ENCODE peak calls at places on chromosomes 7 and 10, in nine cellular contexts. One of them, this sample, is unnamed.
A peak's percentile ranks its signal among the peaks of the same experiment; 100 is the strongest.

GRCh38 chr7:39589323-39590111 is 23.3 kb downstream of the YAE1 start:
- DNase-seq in aorta: no peak
- DNase-seq in HepG2: no peak
- DNase-seq in CD8-positive, alpha-beta memory T cell: peak; percentile 82
- DNase-seq in thyroid gland: no peak
- DNase-seq in spleen: no peak
- DNase-seq in left lung: no peak
- DNase-seq in A549: no peak
- DNase-seq in ovary: no peak
- DNase-seq in this sample: no peak

GRCh38 chr10:96360766-96361165 is 2.0 kb upstream of the OPALIN start:
- DNase-seq in A549: no peak
- DNase-seq in thyroid gland: no peak
- DNase-seq in ovary: no peak
- DNase-seq in left lung: no peak
- DNase-seq in HepG2: no peak
- DNase-seq in spleen: no peak
- DNase-seq in aorta: no peak
- DNase-seq in CD8-positive, alpha-beta memory T cell: no peak
- DNase-seq in this sample: no peak

GRCh38 chr7:108246227-108246837 is 116.2 kb upstream of the LAMB4 start:
- DNase-seq in spleen: no peak
- DNase-seq in left lung: no peak
- DNase-seq in ovary: no peak
- DNase-seq in aorta: peak; percentile 40
- DNase-seq in thyroid gland: peak; percentile 79
- DNase-seq in A549: peak; percentile 71
- DNase-seq in HepG2: peak; percentile 80
- DNase-seq in CD8-positive, alpha-beta memory T cell: no peak
- DNase-seq in this sample: no peak

GRCh38 chr10:103493911-103494877 is 689 bp downstream of the NEURL1 start:
- DNase-seq in spleen: peak; percentile 75
- DNase-seq in A549: no peak
- DNase-seq in thyroid gland: no peak
- DNase-seq in aorta: no peak
- DNase-seq in left lung: peak; percentile 81
- DNase-seq in HepG2: no peak
- DNase-seq in ovary: peak; percentile 49
- DNase-seq in CD8-positive, alpha-beta memory T cell: peak; percentile 63
- DNase-seq in this sample: no peak

GRCh38 chr7:4882169-4882741 is 1.3 kb downstream of the RADIL start:
- DNase-seq in left lung: no peak
- DNase-seq in thyroid gland: peak; percentile 64
- DNase-seq in CD8-positive, alpha-beta memory T cell: no peak
- DNase-seq in ovary: peak; percentile 25
- DNase-seq in aorta: peak; percentile 83
- DNase-seq in spleen: no peak
- DNase-seq in HepG2: no peak
- DNase-seq in A549: no peak
- DNase-seq in this sample: no peak

GRCh38 chr7:125061776-125062397 is 132.3 kb upstream of the POT1 start:
- DNase-seq in aorta: no peak
- DNase-seq in ovary: no peak
- DNase-seq in A549: no peak
- DNase-seq in HepG2: no peak
- DNase-seq in spleen: no peak
- DNase-seq in left lung: no peak
- DNase-seq in thyroid gland: no peak
- DNase-seq in CD8-positive, alpha-beta memory T cell: no peak
- DNase-seq in this sample: no peak

GRCh38 chr7:33107136-33108066 is 1.8 kb downstream of the RP9 start:
- DNase-seq in ovary: no peak
- DNase-seq in A549: peak; percentile 18
- DNase-seq in spleen: no peak
- DNase-seq in thyroid gland: peak; percentile 61
- DNase-seq in left lung: no peak
- DNase-seq in HepG2: peak; percentile 47
- DNase-seq in CD8-positive, alpha-beta memory T cell: peak; percentile 61
- DNase-seq in aorta: no peak
- DNase-seq in this sample: no peak

GRCh38 chr10:86443069-86443468 is 76.5 kb upstream of the GRID1 start:
- DNase-seq in ovary: no peak
- DNase-seq in left lung: no peak
- DNase-seq in spleen: no peak
- DNase-seq in A549: no peak
- DNase-seq in CD8-positive, alpha-beta memory T cell: no peak
- DNase-seq in aorta: no peak
- DNase-seq in HepG2: peak; percentile 63
- DNase-seq in thyroid gland: no peak
- DNase-seq in this sample: no peak

DNA sequence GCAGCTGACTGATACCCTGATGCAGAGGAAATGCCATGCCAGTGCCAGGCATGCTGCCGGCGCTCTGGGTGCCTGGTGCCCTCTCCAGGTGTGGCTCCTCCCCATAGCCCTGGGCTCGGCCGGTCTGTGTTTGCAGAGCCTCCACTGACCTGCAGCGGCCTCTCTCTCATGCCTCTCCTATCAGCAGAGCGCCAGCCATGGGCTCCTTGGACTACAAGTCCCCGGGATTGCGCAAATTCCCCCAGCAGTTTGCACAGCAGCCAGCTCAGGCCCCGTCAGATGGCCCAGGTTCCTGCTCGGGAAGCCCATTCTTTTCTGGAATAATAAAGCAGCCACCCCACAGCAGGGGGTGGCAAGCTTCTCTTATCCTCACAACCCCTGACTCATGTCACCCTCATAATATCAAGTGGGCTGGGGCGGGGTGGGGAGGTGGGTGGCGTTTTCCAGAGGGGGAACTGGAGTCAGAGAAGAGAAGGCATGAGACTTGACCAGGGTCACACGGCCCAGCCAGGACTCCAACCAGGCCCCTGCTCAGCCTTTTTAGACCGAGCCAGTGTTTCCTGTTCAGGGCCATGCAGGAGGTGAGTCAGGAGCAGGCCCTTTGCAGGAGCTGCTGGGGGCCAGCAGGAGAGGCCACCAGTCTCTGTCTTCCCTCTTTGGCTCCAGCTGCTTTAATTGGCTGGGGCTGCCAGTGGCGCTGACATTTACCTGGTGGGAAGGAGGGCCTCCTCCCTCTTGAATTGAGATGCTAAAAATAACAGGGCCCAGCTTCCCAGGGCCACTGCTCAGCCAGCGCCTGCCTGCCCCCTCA is 58.6 kb downstream of the ZMIZ1 start:
- DNase-seq in A549: peak; percentile 98
- DNase-seq in spleen: no peak
- DNase-seq in aorta: peak; percentile 82
- DNase-seq in HepG2: peak; percentile 92
- DNase-seq in left lung: peak; percentile 93
- DNase-seq in ovary: peak; percentile 82
- DNase-seq in CD8-positive, alpha-beta memory T cell: no peak
- DNase-seq in thyroid gland: peak; percentile 72
- DNase-seq in this sample: peak; percentile 96
- H3K4me1 ChIP-seq in A549: peaks cover 93% of the 10 kb centered on the region
- H3K4me1 ChIP-seq in spleen: peaks cover 100% of the 10 kb centered on the region
- H3K4me1 ChIP-seq in aorta: no peaks in the 10 kb centered on the region
- H3K4me1 ChIP-seq in HepG2: peaks cover 73% of the 10 kb centered on the region
- H3K4me1 ChIP-seq in left lung: peaks cover 64% of the 10 kb centered on the region
- H3K4me1 ChIP-seq in ovary: peaks cover 38% of the 10 kb centered on the region
- H3K4me1 ChIP-seq in CD8-positive, alpha-beta memory T cell: peaks cover 6% of the 10 kb centered on the region
- H3K4me1 ChIP-seq in thyroid gland: peaks cover 25% of the 10 kb centered on the region
- H3K4me1 ChIP-seq in this sample: peaks cover 43% of the 10 kb centered on the region

GRCh38 chr7:116529250-116529649 is 4.4 kb downstream of the CAV1 start:
- DNase-seq in spleen: no peak
- DNase-seq in ovary: no peak
- DNase-seq in CD8-positive, alpha-beta memory T cell: no peak
- DNase-seq in thyroid gland: no peak
- DNase-seq in left lung: no peak
- DNase-seq in aorta: no peak
- DNase-seq in HepG2: no peak
- DNase-seq in A549: no peak
- DNase-seq in this sample: no peak
- H3K4me1 ChIP-seq in spleen: peaks cover 58% of the 10 kb centered on the region
- H3K4me1 ChIP-seq in ovary: peaks cover 11% of the 10 kb centered on the region
- H3K4me1 ChIP-seq in CD8-positive, alpha-beta memory T cell: peaks cover 19% of the 10 kb centered on the region
- H3K4me1 ChIP-seq in thyroid gland: peaks cover 36% of the 10 kb centered on the region
- H3K4me1 ChIP-seq in left lung: peaks cover 56% of the 10 kb centered on the region
- H3K4me1 ChIP-seq in aorta: peaks cover 2% of the 10 kb centered on the region
- H3K4me1 ChIP-seq in HepG2: peaks cover 21% of the 10 kb centered on the region
- H3K4me1 ChIP-seq in A549: peaks cover 63% of the 10 kb centered on the region
- H3K4me1 ChIP-seq in this sample: peaks cover 6% of the 10 kb centered on the region

GRCh38 chr10:33252324-33252723 is 82.1 kb downstream of the NRP1 start:
- DNase-seq in aorta: no peak
- DNase-seq in ovary: no peak
- DNase-seq in spleen: no peak
- DNase-seq in HepG2: no peak
- DNase-seq in left lung: no peak
- DNase-seq in thyroid gland: no peak
- DNase-seq in CD8-positive, alpha-beta memory T cell: no peak
- DNase-seq in A549: no peak
- DNase-seq in this sample: no peak
- H3K4me1 ChIP-seq in aorta: no peaks in the 10 kb centered on the region
- H3K4me1 ChIP-seq in ovary: peaks cover 2% of the 10 kb centered on the region
- H3K4me1 ChIP-seq in spleen: peaks cover 32% of the 10 kb centered on the region
- H3K4me1 ChIP-seq in HepG2: peaks cover 52% of the 10 kb centered on the region
- H3K4me1 ChIP-seq in left lung: peaks cover 40% of the 10 kb centered on the region
- H3K4me1 ChIP-seq in thyroid gland: no peaks in the 10 kb centered on the region
- H3K4me1 ChIP-seq in CD8-positive, alpha-beta memory T cell: peaks cover 26% of the 10 kb centered on the region
- H3K4me1 ChIP-seq in A549: peaks cover 78% of the 10 kb centered on the region
- H3K4me1 ChIP-seq in this sample: peaks cover 38% of the 10 kb centered on the region

GRCh38 chr7:101960323-101960722 is 142.9 kb downstream of the CUX1 start:
- DNase-seq in CD8-positive, alpha-beta memory T cell: no peak
- DNase-seq in left lung: no peak
- DNase-seq in A549: no peak
- DNase-seq in spleen: no peak
- DNase-seq in thyroid gland: no peak
- DNase-seq in ovary: no peak
- DNase-seq in HepG2: no peak
- DNase-seq in aorta: no peak
- DNase-seq in this sample: no peak
- H3K4me1 ChIP-seq in CD8-positive, alpha-beta memory T cell: no peaks in the 10 kb centered on the region
- H3K4me1 ChIP-seq in left lung: peaks cover 10% of the 10 kb centered on the region
- H3K4me1 ChIP-seq in A549: peaks cover 17% of the 10 kb centered on the region
- H3K4me1 ChIP-seq in spleen: peaks cover 4% of the 10 kb centered on the region
- H3K4me1 ChIP-seq in thyroid gland: no peaks in the 10 kb centered on the region
- H3K4me1 ChIP-seq in ovary: no peaks in the 10 kb centered on the region
- H3K4me1 ChIP-seq in HepG2: no peaks in the 10 kb centered on the region
- H3K4me1 ChIP-seq in aorta: no peaks in the 10 kb centered on the region
- H3K4me1 ChIP-seq in this sample: no peaks in the 10 kb centered on the region

GRCh38 chr7:16759840-16760239 is 6.3 kb downstream of the TSPAN13 start:
- DNase-seq in A549: no peak
- DNase-seq in left lung: no peak
- DNase-seq in CD8-positive, alpha-beta memory T cell: no peak
- DNase-seq in aorta: no peak
- DNase-seq in ovary: no peak
- DNase-seq in thyroid gland: no peak
- DNase-seq in HepG2: no peak
- DNase-seq in spleen: no peak
- DNase-seq in this sample: no peak

GRCh38 chr7:16770657-16771329 is 17.2 kb downstream of the TSPAN13 start:
- DNase-seq in A549: no peak
- DNase-seq in aorta: no peak
- DNase-seq in ovary: no peak
- DNase-seq in CD8-positive, alpha-beta memory T cell: no peak
- DNase-seq in spleen: no peak
- DNase-seq in thyroid gland: peak; percentile 12
- DNase-seq in left lung: no peak
- DNase-seq in HepG2: no peak
- DNase-seq in this sample: no peak

GRCh38 chr7:16765436-16765859 is 11.9 kb downstream of the TSPAN13 start:
- DNase-seq in spleen: no peak
- DNase-seq in thyroid gland: no peak
- DNase-seq in CD8-positive, alpha-beta memory T cell: no peak
- DNase-seq in ovary: no peak
- DNase-seq in left lung: no peak
- DNase-seq in HepG2: no peak
- DNase-seq in aorta: no peak
- DNase-seq in A549: no peak
- DNase-seq in this sample: no peak

GRCh38 chr7:16762177-16762576 is 8.6 kb downstream of the TSPAN13 start:
- DNase-seq in HepG2: no peak
- DNase-seq in CD8-positive, alpha-beta memory T cell: no peak
- DNase-seq in A549: no peak
- DNase-seq in left lung: no peak
- DNase-seq in spleen: no peak
- DNase-seq in thyroid gland: no peak
- DNase-seq in ovary: no peak
- DNase-seq in aorta: no peak
- DNase-seq in this sample: no peak

GRCh38 chr7:16764942-16765341 is 11.4 kb downstream of the TSPAN13 start:
- DNase-seq in aorta: no peak
- DNase-seq in HepG2: no peak
- DNase-seq in spleen: no peak
- DNase-seq in ovary: no peak
- DNase-seq in thyroid gland: no peak
- DNase-seq in CD8-positive, alpha-beta memory T cell: no peak
- DNase-seq in A549: no peak
- DNase-seq in left lung: no peak
- DNase-seq in this sample: no peak
- H3K4me1 ChIP-seq in aorta: no peaks in the 10 kb centered on the region
- H3K4me1 ChIP-seq in HepG2: no peaks in the 10 kb centered on the region
- H3K4me1 ChIP-seq in spleen: peaks cover under 1% of the 10 kb centered on the region
- H3K4me1 ChIP-seq in ovary: no peaks in the 10 kb centered on the region
- H3K4me1 ChIP-seq in thyroid gland: no peaks in the 10 kb centered on the region
- H3K4me1 ChIP-seq in CD8-positive, alpha-beta memory T cell: no peaks in the 10 kb centered on the region
- H3K4me1 ChIP-seq in A549: no peaks in the 10 kb centered on the region
- H3K4me1 ChIP-seq in left lung: no peaks in the 10 kb centered on the region
- H3K4me1 ChIP-seq in this sample: no peaks in the 10 kb centered on the region

DNA sequence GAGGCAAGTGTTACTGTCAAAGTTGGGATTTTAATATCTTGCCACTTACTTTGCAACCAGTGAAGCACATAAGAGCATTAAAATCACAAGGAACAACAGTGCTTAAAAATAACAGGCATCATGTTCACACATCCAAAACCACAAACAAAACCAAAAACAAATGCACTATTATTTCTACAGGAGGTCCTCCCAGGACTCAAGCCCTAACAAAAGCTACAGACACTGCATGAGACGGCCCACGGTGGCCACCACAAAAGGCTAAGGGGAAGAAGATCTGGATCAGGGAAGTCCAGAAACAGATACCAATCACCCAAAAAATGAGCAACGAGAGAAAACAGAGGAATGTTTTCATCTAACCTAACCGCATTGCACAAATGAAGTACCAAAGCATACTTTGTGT is 158.4 kb downstream of the ZMYND11 start:
- DNase-seq in thyroid gland: no peak
- DNase-seq in left lung: no peak
- DNase-seq in aorta: no peak
- DNase-seq in ovary: no peak
- DNase-seq in A549: no peak
- DNase-seq in HepG2: no peak
- DNase-seq in spleen: no peak
- DNase-seq in CD8-positive, alpha-beta memory T cell: no peak
- DNase-seq in this sample: no peak
- H3K4me1 ChIP-seq in thyroid gland: no peaks in the 10 kb centered on the region
- H3K4me1 ChIP-seq in left lung: no peaks in the 10 kb centered on the region
- H3K4me1 ChIP-seq in aorta: no peaks in the 10 kb centered on the region
- H3K4me1 ChIP-seq in ovary: no peaks in the 10 kb centered on the region
- H3K4me1 ChIP-seq in A549: peaks cover 9% of the 10 kb centered on the region
- H3K4me1 ChIP-seq in HepG2: no peaks in the 10 kb centered on the region
- H3K4me1 ChIP-seq in spleen: peaks cover 13% of the 10 kb centered on the region
- H3K4me1 ChIP-seq in CD8-positive, alpha-beta memory T cell: no peaks in the 10 kb centered on the region
- H3K4me1 ChIP-seq in this sample: peaks cover 3% of the 10 kb centered on the region

This sample was measured in upper lobe of right lung.